ENCODE peak calls at places on chromosome X, in seven cellular contexts. O, N, K, T, U, C and B are unnamed samples.

GRCh38 chrX:6557690-6558089 is 22.8 kb upstream of the VCX3A start:
- DNase-seq in C (no peak), N (no peak), O (no peak), T (no peak), K (no peak), U (no peak), B (no peak)

GRCh38 chrX:139112432-139112831 is 400.9 kb upstream of the FGF13 start:
- DNase-seq in O (no peak), C (no peak), U (no peak), K (no peak), N (no peak), T (no peak), B (no peak)

GRCh38 chrX:2471641-2472040 is 29.1 kb downstream of the DHRSX start:
- DNase-seq in O (no peak), T (no peak), K (no peak), N (no peak), C (no peak), U (no peak), B (no peak)

GRCh38 chrX:102739642-102740041 is 19.1 kb downstream of the GPRASP3 start:
- DNase-seq in U (no peak), N (no peak), O (no peak), C (no peak), T (no peak), K (no peak), B (no peak)

GRCh38 chrX:5646818-5647217 is 581.8 kb downstream of the NLGN4X start:
- DNase-seq in N (no peak), T (no peak), O (no peak), C (no peak), K (no peak), U (no peak), B (no peak)

GRCh38 chrX:52594658-52595057 is 60.0 kb downstream of the SSX7 start:
- DNase-seq in O (no peak), C (no peak), K (no peak), U (no peak), N (no peak), T (no peak), B (no peak)

GRCh38 chrX:137352101-137352660 is 213.7 kb upstream of the ZIC3 start:
- DNase-seq in C (no peak), O (no peak), K (no peak), N (no peak), T (no peak), U (no peak), B (no peak)

GRCh38 chrX:47831788-47832187 is 4.9 kb upstream of the ZNF81 start:
- DNase-seq in O (peak), U (peak), C (no peak), T (no peak), K (peak), N (peak), B (no peak)

GRCh38 chrX:74437530-74437929 is 16.2 kb downstream of the SLC16A2 start:
- DNase-seq in O (no peak), T (no peak), C (no peak), N (no peak), U (no peak), K (no peak), B (no peak)

GRCh38 chrX:129239371-129239770 is 283.9 kb downstream of the SMARCA1 start:
- DNase-seq in C (no peak), N (no peak), O (no peak), U (no peak), K (no peak), T (no peak), B (no peak)

GRCh38 chrX:19682712-19683331 is 167.5 kb upstream of the MAP3K15 start:
- DNase-seq in T (no peak), K (peak), U (peak), O (peak), C (peak), N (peak), B (peak)

GRCh38 chrX:12580548-12580947 is 210.7 kb upstream of the PRPS2 start:
- DNase-seq in U (no peak), K (no peak), C (no peak), N (no peak), O (no peak), T (no peak), B (no peak)

GRCh38 chrX:153944140-153944799 is at the start of gene RENBP:
- DNase-seq in T (no peak), K (no peak), O (peak), C (no peak), U (peak), N (no peak), B (no peak)

GRCh38 chrX:2710496-2710895 is 19.4 kb downstream of the CD99 start:
- DNase-seq in K (no peak), C (no peak), N (peak), U (peak), O (no peak), T (no peak), B (no peak)

GRCh38 chrX:102067966-102068723 is 57.3 kb upstream of the TCEAL2 start:
- DNase-seq in U (no peak), T (no peak), C (no peak), O (peak), N (no peak), K (no peak), B (no peak)

GRCh38 chrX:119055650-119056049 is 17.1 kb upstream of the CT47C1 start:
- DNase-seq in U (no peak), N (no peak), K (no peak), T (no peak), C (no peak), O (no peak), B (no peak)

GRCh38 chrX:9312922-9313867 is 151.7 kb upstream of the TBL1X start:
- DNase-seq in O (peak), U (peak), N (peak), T (no peak), C (peak), K (no peak), B (no peak)

GRCh38 chrX:47232803-47233332 is at the start of gene USP11:
- DNase-seq in K (peak), O (peak), N (peak), C (peak), T (no peak), U (no peak), B (no peak)

GRCh38 chrX:68710870-68711576 is 63.6 kb downstream of the STARD8 start:
- DNase-seq in C (no peak), K (peak), N (no peak), T (no peak), U (peak), O (peak), B (no peak)

GRCh38 chrX:109818921-109819320 is 85.9 kb upstream of the ACSL4 start:
- DNase-seq in U (no peak), N (no peak), T (no peak), K (no peak), C (no peak), O (no peak), B (no peak)

GRCh38 chrX:49673394-49673793 is 22.4 kb downstream of the PAGE1 start:
- DNase-seq in K (no peak), N (no peak), U (no peak), O (no peak), C (no peak), T (no peak), B (no peak)

GRCh38 chrX:68018248-68019203 is 414.8 kb downstream of the OPHN1 start:
- DNase-seq in K (no peak), C (no peak), T (no peak), U (no peak), N (no peak), O (no peak), B (no peak)

GRCh38 chrX:118971552-118971951 is 2.9 kb upstream of the LONRF3 start:
- DNase-seq in N (no peak), C (no peak), U (no peak), T (peak), O (no peak), K (no peak), B (no peak)

GRCh38 chrX:38929966-38930421 is 128.7 kb downstream of the MID1IP1 start:
- DNase-seq in K (no peak), U (no peak), T (no peak), O (peak), C (no peak), N (no peak), B (no peak)

GRCh38 chrX:152904151-152905080 is 6.5 kb downstream of the ZNF185 start:
- DNase-seq in N (no peak), C (peak), U (peak), K (peak), T (no peak), O (peak), B (no peak)

GRCh38 chrX:68396953-68397352 is 36.3 kb downstream of the OPHN1 start:
- DNase-seq in K (no peak), C (no peak), O (no peak), T (no peak), N (no peak), U (no peak), B (no peak)

GRCh38 chrX:112513154-112513553 is 166.6 kb downstream of the LHFPL1 start:
- DNase-seq in C (no peak), T (no peak), O (no peak), U (no peak), K (no peak), N (no peak), B (peak)

DNA sequence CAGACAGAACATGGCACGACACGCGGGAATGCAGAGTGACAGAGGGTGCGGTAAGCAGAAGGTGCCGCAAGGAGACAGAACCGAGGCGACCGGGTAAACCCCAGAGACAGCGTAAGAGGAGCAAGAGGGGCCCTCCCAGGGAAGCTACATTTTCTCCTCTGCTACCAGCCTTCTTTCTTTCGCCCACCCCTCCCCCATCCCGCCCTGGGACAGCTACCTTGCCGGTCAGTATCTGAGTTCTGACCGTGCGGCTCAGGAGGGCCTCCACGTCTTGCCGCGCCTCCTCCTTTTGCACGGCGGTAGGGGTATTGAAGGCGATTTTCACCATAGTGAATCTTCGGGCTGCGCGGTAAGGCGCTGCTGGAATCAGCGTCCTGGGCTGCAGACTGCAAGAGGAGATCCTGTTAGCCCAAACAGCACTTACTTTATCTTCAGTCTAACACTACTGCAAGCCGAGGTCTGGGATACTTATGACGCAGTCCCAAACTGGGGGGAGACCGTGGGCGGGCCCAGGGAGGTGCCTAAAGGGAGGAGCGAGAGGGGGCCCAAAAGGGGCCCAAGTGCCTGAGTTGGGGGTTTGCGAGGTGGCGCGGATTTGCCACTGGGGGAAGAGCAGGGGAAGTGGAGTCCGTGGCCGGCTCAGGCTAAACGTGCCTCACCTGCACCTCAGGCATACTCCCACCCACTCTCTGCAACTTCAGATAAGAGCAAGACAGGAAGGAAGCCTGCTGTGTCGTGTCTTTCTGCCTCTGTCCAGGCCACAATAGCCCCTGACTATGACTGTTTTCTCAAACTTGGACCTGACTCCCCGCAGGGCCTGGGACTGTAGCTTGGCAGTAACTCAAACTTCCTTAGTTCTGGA is at the start of gene ITM2A:
- DNase-seq in C (peak), U (peak), K (peak), T (no peak), N (peak), O (peak), B (peak)
- H3K27ac ChIP-seq in C (peak), U (peak), K (peak), T (peak), N (peak), O (no peak), B (peak)

GRCh38 chrX:40012800-40013682 is 84.7 kb downstream of the BCOR start:
- DNase-seq in N (peak), K (peak), T (no peak), C (peak), O (peak), U (peak), B (peak)
- TF ChIP-seq POLR2A in N (peak), K (no peak), T (no peak), C (no peak), O (no peak), U (peak), B (no peak)

GRCh38 chrX:134542485-134542884 is 82.5 kb downstream of the HPRT1 start:
- DNase-seq in K (no peak), C (peak), U (no peak), T (no peak), N (no peak), O (peak), B (no peak)

GRCh38 chrX:134533352-134533751 is 73.4 kb downstream of the HPRT1 start:
- DNase-seq in N (no peak), U (no peak), O (no peak), C (no peak), T (no peak), K (no peak), B (no peak)

GRCh38 chrX:134537179-134537945 is 77.4 kb downstream of the HPRT1 start:
- DNase-seq in T (no peak), K (no peak), C (no peak), U (peak), O (peak), N (no peak), B (no peak)

GRCh38 chrX:134533952-134534351 is 74.0 kb downstream of the HPRT1 start:
- DNase-seq in O (no peak), N (no peak), U (no peak), C (no peak), T (no peak), K (no peak), B (no peak)

GRCh38 chrX:134538316-134538715 is 78.4 kb downstream of the HPRT1 start:
- DNase-seq in C (no peak), K (no peak), T (no peak), O (no peak), U (no peak), N (no peak), B (no peak)
- TF ChIP-seq CTCF in C (no peak), K (no peak), T (no peak), O (no peak), U (no peak), N (no peak), B (no peak)

GRCh38 chrX:23900220-23900797 is 7.4 kb downstream of the APOO start:
- DNase-seq in U (no peak), K (no peak), N (no peak), O (peak), T (no peak), C (no peak), B (no peak)

GRCh38 chrX:23901805-23902204 is 5.9 kb downstream of the APOO start:
- DNase-seq in O (peak), K (peak), U (no peak), N (no peak), C (no peak), T (no peak), B (peak)

GRCh38 chrX:23896983-23897382 is 10.8 kb downstream of the APOO start:
- DNase-seq in O (no peak), T (no peak), U (no peak), N (no peak), C (no peak), K (no peak), B (no peak)

GRCh38 chrX:23901065-23901464 is 6.7 kb downstream of the APOO start:
- DNase-seq in K (no peak), C (no peak), T (no peak), U (no peak), O (peak), N (no peak), B (no peak)

GRCh38 chrX:23898412-23898959 is 9.3 kb downstream of the APOO start:
- DNase-seq in U (no peak), C (no peak), N (no peak), T (no peak), O (no peak), K (no peak), B (no peak)
- H3K27ac ChIP-seq in U (no peak), C (no peak), N (no peak), T (no peak), O (no peak), K (peak), B (no peak)